ENCODE peak calls at places on chromosomes 3 and 15, in five cellular contexts. H is amniotic stem cell, L is caudate nucleus, D is NAMALWA, W is NCI-H1694. A is an unnamed sample.

GRCh38 chr3:126959144-126959920 is 23.6 kb upstream of the PLXNA1 start:
- DNase-seq in H (no peak), L (no peak), D (no peak), W (no peak), A (no peak)

GRCh38 chr3:47634996-47635395 is 56.3 kb upstream of the CSPG5 start:
- DNase-seq in H (no peak), L (peak), D (no peak), W (no peak), A (no peak)

GRCh38 chr15:49978171-49978570 is 140.9 kb downstream of the ATP8B4 start:
- DNase-seq in H (no peak), L (no peak), D (no peak), W (no peak), A (no peak)

GRCh38 chr3:104846270-104846669 is 520.4 kb upstream of the ALCAM start:
- DNase-seq in H (peak), L (no peak), D (no peak), W (no peak), A (no peak)

GRCh38 chr15:85495542-85495941 is 115.1 kb downstream of the AKAP13 start:
- DNase-seq in H (no peak), L (no peak), D (no peak), W (no peak), A (no peak)

GRCh38 chr3:37703633-37704032 is 158.0 kb upstream of the CTDSPL start:
- DNase-seq in H (no peak), L (no peak), D (no peak), W (no peak), A (no peak)

GRCh38 chr3:46904303-46905190 is 27.0 kb downstream of the PTH1R start:
- DNase-seq in H (no peak), L (no peak), D (no peak), W (no peak), A (no peak)

GRCh38 chr3:185702564-185703225 is 116.6 kb downstream of the SENP2 start:
- DNase-seq in H (no peak), L (no peak), D (no peak), W (no peak), A (no peak)

GRCh38 chr3:114902691-114903101 is 244.4 kb downstream of the ZBTB20 start:
- DNase-seq in H (no peak), L (no peak), D (no peak), W (no peak), A (no peak)

GRCh38 chr15:32840481-32841245 is 122.9 kb downstream of the GREM1 start:
- DNase-seq in H (no peak), L (no peak), D (no peak), W (no peak), A (no peak)

GRCh38 chr3:88301273-88302002 is 151.7 kb downstream of the C3orf38 start:
- DNase-seq in H (no peak), L (no peak), D (no peak), W (no peak), A (no peak)

GRCh38 chr3:190266265-190266914 is 55.9 kb downstream of the CLDN1 start:
- DNase-seq in H (no peak), L (no peak), D (no peak), W (no peak), A (no peak)

GRCh38 chr15:70045045-70045444 is 52.7 kb downstream of the TLE3 start:
- DNase-seq in H (no peak), L (no peak), D (no peak), W (no peak), A (no peak)

GRCh38 chr15:70604671-70605070 is 158.7 kb downstream of the UACA start:
- DNase-seq in H (no peak), L (peak), D (no peak), W (no peak), A (no peak)

GRCh38 chr3:16437640-16438039 is 75.9 kb downstream of the RFTN1 start:
- DNase-seq in H (no peak), L (no peak), D (no peak), W (no peak), A (no peak)

GRCh38 chr15:71202712-71203111 is 87.4 kb downstream of the THSD4 start:
- DNase-seq in H (no peak), L (no peak), D (no peak), W (no peak), A (no peak)

GRCh38 chr3:111669926-111670630 is 74.9 kb upstream of the ZBED2 start:
- DNase-seq in H (peak), L (no peak), D (no peak), W (no peak), A (no peak)

GRCh38 chr15:85377986-85378385 is 2.4 kb upstream of the AKAP13 start:
- DNase-seq in H (no peak), L (no peak), D (no peak), W (no peak), A (no peak)

GRCh38 chr3:177721864-177722370 is 524.6 kb upstream of the TBL1XR1 start:
- DNase-seq in H (no peak), L (no peak), D (no peak), W (no peak), A (no peak)

GRCh38 chr3:171282041-171282440 is 178.2 kb downstream of the TNIK start:
- DNase-seq in H (no peak), L (no peak), D (no peak), W (no peak), A (peak)

GRCh38 chr3:9399746-9400145 is 2.3 kb downstream of the SETD5 start:
- DNase-seq in H (peak), L (peak), D (peak), W (peak), A (peak)

GRCh38 chr3:124362418-124362817 is 367.8 kb upstream of the UMPS start:
- DNase-seq in H (no peak), L (no peak), D (no peak), W (no peak), A (no peak)

GRCh38 chr15:62075595-62076279 is 9.0 kb downstream of the C2CD4A start:
- DNase-seq in H (no peak), L (no peak), D (no peak), W (no peak), A (no peak)

GRCh38 chr3:133775835-133776234 is 29.6 kb downstream of the TF start:
- DNase-seq in H (no peak), L (no peak), D (no peak), W (no peak), A (no peak)

GRCh38 chr3:75192065-75192658 is 472.0 kb upstream of the FRG2C start:
- DNase-seq in H (peak), L (no peak), D (peak), W (peak), A (peak)

GRCh38 chr3:83928903-83929302 is 1029.9 kb upstream of the CADM2 start:
- DNase-seq in H (no peak), L (no peak), D (no peak), W (no peak), A (no peak)